ENCODE peak calls at places on chromosomes 5 and 9, in six cellular contexts. W is astrocyte, O is Caco-2, X is tibial artery, U is adipocyte, D is GM23248. V is an unnamed sample. For H3K4me1, the result is how much of the 10 kb centered on the place peaks cover.

GRCh38 chr9:125982798-125983406 is 235.7 kb downstream of the PBX3 start:
- DNase-seq in W (no peak), O (no peak), X (peak), U (no peak), D (no peak), V (no peak)

GRCh38 chr9:130912932-130913598 is 16.5 kb upstream of the QRFP start:
- DNase-seq in W (peak), O (no peak), X (peak), U (peak), D (peak), V (peak)

GRCh38 chr5:545641-546375 is 21.6 kb upstream of the SLC9A3 start:
- DNase-seq in W (no peak), O (peak), X (no peak), U (no peak), D (no peak), V (no peak)

GRCh38 chr9:2489838-2490314 is 131.7 kb upstream of the VLDLR start:
- DNase-seq in W (peak), O (no peak), X (no peak), U (peak), D (peak), V (no peak)

GRCh38 chr5:91059409-91059808 is 323.7 kb downstream of the ARRDC3 start:
- DNase-seq in W (no peak), O (no peak), X (no peak), U (no peak), D (no peak), V (no peak)

GRCh38 chr5:73370620-73371583 is 77.7 kb downstream of the FOXD1 start:
- DNase-seq in W (peak), O (no peak), X (no peak), U (peak), D (peak), V (peak)

GRCh38 chr9:137139468-137140150 is 655 bp downstream of the GRIN1 start:
- DNase-seq in W (no peak), O (no peak), X (no peak), U (no peak), D (no peak), V (no peak)

GRCh38 chr9:134216449-134216951 is 52.1 kb upstream of the RNU6ATAC start:
- DNase-seq in W (no peak), O (no peak), X (no peak), U (no peak), D (no peak), V (no peak)

GRCh38 chr5:168313596-168314204 is 22.3 kb downstream of the WWC1 start:
- DNase-seq in W (no peak), O (peak), X (no peak), U (no peak), D (peak), V (no peak)

GRCh38 chr5:147578228-147579024 is 68.6 kb upstream of the DPYSL3 start:
- DNase-seq in W (peak), O (no peak), X (no peak), U (peak), D (peak), V (peak)

GRCh38 chr9:128258326-128258725 is 17.5 kb downstream of the GOLGA2 start:
- DNase-seq in W (no peak), O (no peak), X (no peak), U (no peak), D (no peak), V (no peak)

GRCh38 chr5:178118345-178118744 is 5.0 kb downstream of the N4BP3 start:
- DNase-seq in W (no peak), O (no peak), X (no peak), U (no peak), D (no peak), V (no peak)

GRCh38 chr5:132491368-132492364 is 1.1 kb upstream of the IRF1 start:
- DNase-seq in W (no peak), O (no peak), X (no peak), U (no peak), D (no peak), V (no peak)

GRCh38 chr9:38018964-38019602 is 49.9 kb downstream of the SHB start:
- DNase-seq in W (peak), O (peak), X (no peak), U (peak), D (peak), V (peak)

GRCh38 chr9:90037136-90037797 is 432.5 kb downstream of the GADD45G start:
- DNase-seq in W (no peak), O (no peak), X (no peak), U (no peak), D (no peak), V (no peak)

GRCh38 chr5:4563400-4563799 is 576.7 kb upstream of the ADAMTS16 start:
- DNase-seq in W (peak), O (no peak), X (no peak), U (no peak), D (peak), V (peak)

GRCh38 chr9:100472725-100473261 is at the start of gene TMEFF1:
- DNase-seq in W (peak), O (peak), X (no peak), U (peak), D (peak), V (peak)

GRCh38 chr5:452856-453710 is 10.1 kb downstream of the EXOC3 start:
- DNase-seq in W (no peak), O (peak), X (peak), U (no peak), D (no peak), V (no peak)

GRCh38 chr5:9776525-9776924 is 146.4 kb upstream of the TAS2R1 start:
- DNase-seq in W (peak), O (no peak), X (no peak), U (no peak), D (peak), V (peak)

GRCh38 chr5:149855371-149855770 is 89.2 kb downstream of the PDE6A start:
- DNase-seq in W (peak), O (no peak), X (no peak), U (peak), D (no peak), V (no peak)

GRCh38 chr5:69512740-69513260 is 20.2 kb downstream of the OCLN start:
- DNase-seq in W (peak), O (no peak), X (no peak), U (peak), D (peak), V (peak)

GRCh38 chr9:120689860-120690259 is 24.4 kb downstream of the MEGF9 start:
- DNase-seq in W (peak), O (no peak), X (no peak), U (no peak), D (peak), V (no peak)

GRCh38 chr5:127280494-127281220 is 9.9 kb upstream of the MEGF10 start:
- DNase-seq in W (no peak), O (no peak), X (no peak), U (peak), D (no peak), V (peak)

GRCh38 chr9:135251331-135251761 is 163.9 kb downstream of the OLFM1 start:
- DNase-seq in W (no peak), O (no peak), X (no peak), U (no peak), D (no peak), V (no peak)

GRCh38 chr5:133341296-133341695 is 271.0 kb downstream of the FSTL4 start:
- DNase-seq in W (no peak), O (no peak), X (no peak), U (no peak), D (no peak), V (no peak)

GRCh38 chr5:82332064-82332855 is 54.1 kb upstream of the RPS23 start:
- DNase-seq in W (no peak), O (no peak), X (no peak), U (peak), D (peak), V (no peak)

GRCh38 chr5:82334856-82335255 is 56.7 kb upstream of the RPS23 start:
- DNase-seq in W (peak), O (no peak), X (no peak), U (peak), D (peak), V (no peak)

GRCh38 chr5:82331557-82331956 is 53.4 kb upstream of the RPS23 start:
- DNase-seq in W (no peak), O (no peak), X (no peak), U (no peak), D (no peak), V (no peak)

GRCh38 chr5:82334085-82334680 is 56.0 kb upstream of the RPS23 start:
- DNase-seq in W (peak), O (no peak), X (no peak), U (no peak), D (peak), V (no peak)

DNA sequence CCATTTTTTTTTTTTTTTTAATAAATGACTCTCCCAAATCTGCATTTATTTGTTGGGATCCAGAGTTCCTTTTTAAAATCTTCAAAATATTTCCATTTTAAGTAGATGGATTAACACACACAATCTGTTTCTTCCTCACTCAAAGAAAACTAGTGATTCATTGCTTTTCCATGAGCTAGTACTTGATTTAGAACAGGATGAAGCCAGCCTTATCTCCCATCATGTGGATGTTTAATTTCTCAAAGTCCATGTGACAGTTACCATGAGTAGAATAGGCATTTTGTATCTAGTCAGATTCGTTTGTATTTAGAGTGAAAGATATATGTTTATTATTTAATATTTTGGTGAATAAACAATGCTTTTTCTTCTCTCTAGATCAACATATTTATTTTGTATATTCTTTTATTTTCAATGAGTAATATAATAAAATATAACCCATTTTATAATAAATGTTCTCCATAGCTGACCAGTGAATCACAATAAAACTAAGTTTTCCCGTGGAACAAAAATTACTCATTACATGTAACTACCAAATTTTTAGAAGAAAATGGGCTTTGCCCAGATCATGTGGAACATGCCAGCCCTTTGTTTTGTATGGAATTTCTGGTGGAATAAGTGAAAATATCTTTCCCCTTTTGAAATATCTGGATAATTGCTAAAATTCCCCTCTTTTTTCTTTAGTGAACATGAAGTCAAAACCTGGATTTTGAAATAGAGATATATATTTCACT is 54.9 kb upstream of the RPS23 start:
- DNase-seq in W (peak), O (no peak), X (no peak), U (peak), D (peak), V (no peak)
- H3K4me1 ChIP-seq in W (under half), O (under half), X (half or more), U (half or more), D (half or more), V (under half)

GRCh38 chr5:134547999-134548626 is 22.6 kb downstream of the JADE2 start:
- DNase-seq in W (no peak), O (no peak), X (no peak), U (no peak), D (no peak), V (no peak)

GRCh38 chr5:134551891-134552290 is 26.4 kb downstream of the JADE2 start:
- DNase-seq in W (no peak), O (no peak), X (no peak), U (peak), D (peak), V (peak)

GRCh38 chr5:134549714-134550113 is 24.2 kb downstream of the JADE2 start:
- DNase-seq in W (peak), O (no peak), X (no peak), U (peak), D (peak), V (peak)

GRCh38 chr5:134552301-134552700 is 26.8 kb downstream of the JADE2 start:
- DNase-seq in W (peak), O (no peak), X (peak), U (peak), D (peak), V (peak)

DNA sequence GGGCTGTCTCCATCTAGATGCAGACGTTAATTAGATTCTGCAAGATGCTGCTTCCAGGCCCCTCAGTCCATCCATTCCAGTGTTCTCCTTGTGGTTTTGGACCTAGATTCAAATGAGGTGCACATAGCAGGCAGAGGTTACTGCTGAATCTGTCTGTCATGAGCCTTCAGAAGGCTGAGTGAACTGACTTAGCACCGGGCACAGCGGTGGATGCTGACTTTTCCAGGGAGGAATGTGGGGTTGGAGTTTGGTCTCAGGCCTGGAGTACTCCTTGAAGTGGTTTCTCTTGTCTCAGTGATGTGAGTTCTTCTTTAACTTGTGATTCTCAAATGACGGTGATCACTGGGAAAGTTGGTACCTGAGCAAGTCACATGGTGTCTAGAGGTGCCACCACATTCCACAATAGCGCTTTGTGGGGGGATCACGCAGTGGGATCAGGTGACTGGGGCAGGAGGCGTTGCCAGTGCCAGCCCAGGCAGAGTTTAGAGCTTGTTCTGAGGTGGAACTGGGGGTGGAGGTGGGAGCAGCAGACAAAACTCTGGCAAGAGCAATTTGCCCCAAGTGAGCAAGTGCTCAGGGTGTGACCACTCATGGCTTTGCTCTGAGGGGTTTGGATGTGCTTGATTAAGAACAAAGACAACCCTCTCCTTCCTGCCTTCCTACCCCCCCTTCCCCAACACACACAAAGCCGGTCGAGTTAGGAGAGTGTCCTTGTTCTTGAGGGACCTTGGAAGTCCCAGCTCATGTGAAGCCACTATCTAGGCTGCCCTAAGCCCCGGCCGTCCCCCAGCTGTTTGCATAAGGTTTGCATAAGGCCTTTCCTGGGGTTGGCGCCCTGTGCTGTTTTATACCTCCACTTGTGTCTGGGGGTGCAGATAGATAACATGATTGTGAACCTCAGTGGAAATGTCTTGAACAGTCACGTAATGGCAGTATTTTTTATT is 25.1 kb downstream of the JADE2 start:
- DNase-seq in W (peak), O (no peak), X (no peak), U (peak), D (peak), V (no peak)
- H3K4me1 ChIP-seq in W (half or more), O (under half), X (half or more), U (half or more), D (half or more), V (half or more)

GRCh38 chr9:20557286-20557685 is 65.0 kb downstream of the MLLT3 start:
- DNase-seq in W (no peak), O (no peak), X (no peak), U (no peak), D (no peak), V (no peak)

GRCh38 chr9:20559236-20559896 is 62.9 kb downstream of the MLLT3 start:
- DNase-seq in W (no peak), O (no peak), X (no peak), U (no peak), D (peak), V (peak)

GRCh38 chr9:20561542-20561941 is 60.8 kb downstream of the MLLT3 start:
- DNase-seq in W (no peak), O (no peak), X (no peak), U (peak), D (no peak), V (no peak)

GRCh38 chr9:20557890-20558608 is 64.2 kb downstream of the MLLT3 start:
- DNase-seq in W (no peak), O (no peak), X (no peak), U (no peak), D (peak), V (no peak)

DNA sequence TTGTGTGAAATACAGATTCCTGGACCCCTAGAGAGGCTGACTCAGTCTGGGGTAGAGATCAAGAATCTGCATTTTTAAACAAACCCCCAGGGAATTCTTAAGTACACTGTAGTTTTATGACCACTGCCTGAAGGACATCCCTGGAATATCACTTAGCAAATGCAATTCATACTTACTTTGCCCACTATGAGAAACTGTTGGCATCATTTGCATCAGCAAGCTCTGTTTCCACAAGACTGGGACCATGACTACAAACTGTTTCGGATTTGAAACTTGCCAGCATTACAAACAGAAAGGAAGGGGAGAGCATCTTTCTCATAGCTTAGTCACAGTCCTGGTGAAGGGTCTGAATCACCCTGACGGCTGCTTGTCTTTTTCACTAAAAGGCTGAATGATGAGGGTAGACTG is 63.7 kb downstream of the MLLT3 start:
- DNase-seq in W (peak), O (no peak), X (no peak), U (peak), D (peak), V (peak)
- H3K4me1 ChIP-seq in W (under half), O (under half), X (under half), U (under half), D (under half), V (under half)

GRCh38 chr5:95870105-95870672 is 47.7 kb upstream of the GLRX start:
- DNase-seq in W (peak), O (no peak), X (no peak), U (peak), D (peak), V (peak)
- H3K4me1 ChIP-seq in W (under half), O (under half), X (under half), U (under half), D (under half), V (under half)

DNA sequence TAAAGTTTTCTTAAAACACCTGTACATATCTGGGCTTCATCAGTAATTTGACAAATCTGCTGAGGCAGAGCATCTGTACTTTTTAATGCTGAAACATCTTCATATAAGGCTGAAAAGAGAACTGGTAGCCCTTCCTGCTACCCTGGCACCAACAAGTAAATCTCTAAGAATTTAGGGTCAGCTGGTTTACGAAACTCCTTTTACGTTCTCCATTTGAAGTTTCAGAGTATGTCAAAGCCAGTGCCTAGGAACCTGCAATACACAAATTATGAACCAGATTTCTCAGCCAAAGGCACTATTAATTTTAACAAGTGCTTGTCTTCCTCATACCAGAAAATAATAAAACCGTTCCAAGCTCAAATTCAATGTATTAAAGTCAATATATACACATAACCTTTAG is 3.8 kb downstream of the ZFAND5 start:
- DNase-seq in W (no peak), O (no peak), X (no peak), U (peak), D (peak), V (no peak)
- H3K4me1 ChIP-seq in W (under half), O (under half), X (half or more), U (half or more), D (half or more), V (under half)

V was measured in PC-3.